ENCODE peak calls at places on chromosomes 2 and 18, in six cellular contexts. J, C, O, D, R and G are unnamed samples.

GRCh38 chr2:41722668-41723369 is 325.0 kb upstream of the PKDCC start:
- DNase-seq in D (no peak), R (no peak), J (peak), O (no peak), C (no peak), G (no peak)

GRCh38 chr2:64861338-64862000 is 127.7 kb upstream of the SLC1A4 start:
- DNase-seq in C (no peak), R (no peak), J (no peak), D (no peak), O (no peak), G (no peak)

GRCh38 chr2:200765995-200766660 is 45.6 kb upstream of the BZW1 start:
- DNase-seq in R (no peak), D (no peak), C (no peak), J (no peak), O (no peak), G (no peak)

GRCh38 chr2:232276084-232276738 is 102.3 kb upstream of the ALPP start:
- DNase-seq in R (no peak), D (no peak), C (no peak), O (no peak), J (no peak), G (no peak)

GRCh38 chr2:19119326-19120001 is 239.0 kb downstream of the OSR1 start:
- DNase-seq in C (no peak), J (no peak), R (no peak), O (no peak), D (no peak), G (no peak)

GRCh38 chr18:31227497-31228229 is 65.0 kb upstream of the DSC1 start:
- DNase-seq in J (no peak), D (no peak), O (no peak), R (no peak), C (no peak), G (no peak)

GRCh38 chr2:187966924-187967323 is 324.8 kb upstream of the GULP1 start:
- DNase-seq in O (no peak), J (no peak), R (no peak), C (no peak), D (no peak), G (no peak)

GRCh38 chr2:37582911-37583310 is 88.5 kb downstream of the CDC42EP3 start:
- DNase-seq in C (no peak), J (peak), O (no peak), R (no peak), D (no peak), G (no peak)

GRCh38 chr18:46768166-46768921 is 11.5 kb upstream of the ST8SIA5 start:
- DNase-seq in O (no peak), R (no peak), C (no peak), J (no peak), D (no peak), G (no peak)

GRCh38 chr2:81976998-81977397 is 1672.4 kb upstream of the LRRTM1 start:
- DNase-seq in D (no peak), C (no peak), O (no peak), R (no peak), J (no peak), G (no peak)

GRCh38 chr2:190574169-190574568 is 39.6 kb upstream of the NEMP2 start:
- DNase-seq in O (no peak), D (no peak), J (peak), R (no peak), C (no peak), G (no peak)

GRCh38 chr2:159457589-159457988 is 158.8 kb downstream of the BAZ2B start:
- DNase-seq in R (no peak), D (no peak), O (no peak), J (no peak), C (no peak), G (no peak)

GRCh38 chr18:22560797-22561196 is 143.1 kb upstream of the CTAGE1 start:
- DNase-seq in C (no peak), R (no peak), J (no peak), D (no peak), O (no peak), G (no peak)

GRCh38 chr2:43221660-43222471 is 4.5 kb downstream of the ZFP36L2 start:
- DNase-seq in C (peak), D (peak), R (peak), O (peak), J (peak), G (peak)

GRCh38 chr2:240247241-240247867 is 106.9 kb upstream of the OTOS start:
- DNase-seq in O (no peak), R (no peak), C (peak), J (peak), D (no peak), G (no peak)

GRCh38 chr2:182077451-182078142 is 91.9 kb downstream of the PPP1R1C start:
- DNase-seq in C (peak), J (peak), O (peak), R (peak), D (peak), G (no peak)

GRCh38 chr2:200054681-200055468 is 99.5 kb downstream of the MAIP1 start:
- DNase-seq in R (no peak), J (no peak), O (no peak), C (no peak), D (no peak), G (no peak)

GRCh38 chr2:46831037-46831868 is 84.4 kb downstream of the MCFD2 start:
- DNase-seq in D (no peak), O (no peak), C (peak), J (peak), R (peak), G (no peak)

GRCh38 chr2:33366473-33366872 is 110.0 kb upstream of the RASGRP3 start:
- DNase-seq in C (peak), O (peak), J (peak), D (no peak), R (no peak), G (no peak)

GRCh38 chr18:70491734-70492348 is 203.0 kb downstream of the SOCS6 start:
- DNase-seq in O (peak), R (no peak), C (no peak), D (peak), J (peak), G (peak)

GRCh38 chr18:43950062-43950461 is 672.8 kb upstream of the SYT4 start:
- DNase-seq in O (no peak), D (no peak), C (no peak), J (no peak), R (no peak), G (no peak)

GRCh38 chr2:20077411-20077940 is 26.0 kb upstream of the LAPTM4A start:
- DNase-seq in C (no peak), O (no peak), J (no peak), R (no peak), D (no peak), G (no peak)

GRCh38 chr2:218727502-218728165 is 17.0 kb downstream of the TTLL4 start:
- DNase-seq in J (peak), R (no peak), O (no peak), C (no peak), D (no peak), G (no peak)

GRCh38 chr2:240248981-240249422 is 108.5 kb upstream of the OTOS start:
- DNase-seq in J (no peak), C (no peak), D (peak), R (no peak), O (no peak), G (no peak)

GRCh38 chr2:156321243-156321904 is 11.1 kb downstream of the NR4A2 start:
- DNase-seq in R (no peak), J (no peak), D (peak), C (no peak), O (no peak), G (peak)

GRCh38 chr2:171995586-171995985 is 4.2 kb upstream of the METAP1D start:
- DNase-seq in R (no peak), O (no peak), J (no peak), C (no peak), D (no peak), G (no peak)

DNA sequence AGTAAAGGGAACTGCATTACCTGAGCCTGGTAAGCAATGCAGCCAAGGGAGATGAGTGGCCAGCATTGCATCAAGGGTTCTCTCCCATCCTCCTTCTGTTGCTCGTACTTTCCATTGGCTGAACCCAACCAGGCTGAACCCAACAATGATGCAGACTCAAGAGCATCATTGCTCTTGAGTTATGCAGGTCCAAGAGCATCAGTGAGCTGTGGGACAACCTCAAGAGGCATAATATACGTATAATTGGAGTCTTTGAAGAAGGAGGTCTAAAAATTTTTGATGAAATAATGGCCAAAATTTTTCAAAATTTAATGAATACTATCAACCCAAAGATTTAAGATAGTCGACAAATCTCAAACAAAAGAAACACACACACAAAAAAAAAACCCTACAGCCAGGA is 213.0 kb downstream of the RNF152 start:
- DNase-seq in J (no peak), R (no peak), O (no peak), C (no peak), D (no peak), G (no peak)
- H3K4me3 ChIP-seq in J (no peak), R (no peak), O (no peak), C (no peak), D (no peak), G (no peak)

GRCh38 chr2:197090713-197091367 is 164.3 kb upstream of the PGAP1 start:
- DNase-seq in O (no peak), C (no peak), J (no peak), D (no peak), R (no peak), G (no peak)

GRCh38 chr2:197085665-197086064 is 159.2 kb upstream of the PGAP1 start:
- DNase-seq in C (no peak), D (no peak), J (no peak), R (no peak), O (no peak), G (no peak)

GRCh38 chr2:197089659-197090058 is 163.2 kb upstream of the PGAP1 start:
- DNase-seq in C (no peak), O (no peak), J (no peak), R (no peak), D (no peak), G (no peak)

GRCh38 chr2:197086500-197086899 is 160.0 kb upstream of the PGAP1 start:
- DNase-seq in R (no peak), O (no peak), J (no peak), C (no peak), D (no peak), G (no peak)

GRCh38 chr2:197088694-197089093 is 162.2 kb upstream of the PGAP1 start:
- DNase-seq in D (no peak), J (peak), C (peak), R (no peak), O (no peak), G (no peak)
- H3K4me3 ChIP-seq in D (no peak), J (no peak), C (no peak), R (no peak), O (no peak), G (no peak)

GRCh38 chr18:28781616-28782362 is 604.9 kb upstream of the CDH2 start:
- DNase-seq in C (no peak), R (no peak), D (no peak), J (no peak), O (no peak), G (no peak)
- H3K4me3 ChIP-seq in C (no peak), R (no peak), D (no peak), J (no peak), O (no peak), G (no peak)

DNA sequence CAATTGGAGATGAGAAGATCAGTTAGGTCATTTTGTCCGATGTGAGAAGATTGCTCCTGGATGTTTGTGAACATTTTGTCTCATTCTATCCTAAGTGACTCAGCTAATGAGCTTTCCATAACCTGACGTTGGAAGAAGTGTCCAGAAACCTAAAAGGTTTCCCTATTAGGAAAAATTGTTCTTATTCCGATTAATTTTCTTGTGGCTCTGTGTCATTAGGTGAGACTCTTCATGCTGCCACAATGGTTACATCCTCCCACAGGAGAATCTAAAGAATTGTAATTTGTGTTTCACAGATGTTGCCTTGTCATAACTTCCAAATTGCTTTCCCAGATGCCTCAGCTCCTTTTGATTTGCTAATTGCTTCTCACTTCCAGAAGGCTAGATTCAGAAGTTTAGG is 261.0 kb upstream of the APCDD1 start:
- DNase-seq in O (no peak), R (no peak), C (no peak), J (no peak), D (no peak), G (no peak)
- H3K4me3 ChIP-seq in O (no peak), R (no peak), C (no peak), J (no peak), D (no peak), G (no peak)